ENCODE peak calls at places on chromosomes 5 and 9, in five cellular contexts. T, H, S, O and N are unnamed samples.

GRCh38 chr9:37574241-37574721 is 1.9 kb downstream of the FBXO10 start:
- DNase-seq in H (no peak), S (no peak), T (no peak), O (no peak), N (no peak)

GRCh38 chr5:21145376-21145775 is 1157.4 kb upstream of the CDH18 start:
- DNase-seq in O (no peak), T (no peak), S (no peak), H (no peak), N (no peak)

GRCh38 chr9:70061776-70062175 is 18.1 kb downstream of the MAMDC2 start:
- DNase-seq in T (no peak), S (no peak), H (no peak), O (no peak), N (no peak)

GRCh38 chr5:58842851-58843250 is 260.0 kb downstream of the RAB3C start:
- DNase-seq in S (no peak), H (no peak), O (no peak), T (peak), N (no peak)

GRCh38 chr5:95986001-95986400 is 24.4 kb upstream of the ELL2 start:
- DNase-seq in H (no peak), O (no peak), T (no peak), S (no peak), N (no peak)

GRCh38 chr5:115374057-115374775 is 77.8 kb upstream of the CCDC112 start:
- DNase-seq in T (peak), S (no peak), H (no peak), O (no peak), N (no peak)

GRCh38 chr5:134053314-134053839 is 48.6 kb upstream of the VDAC1 start:
- DNase-seq in T (no peak), S (no peak), O (no peak), H (no peak), N (no peak)

GRCh38 chr9:89153618-89154017 is 25.0 kb downstream of the SHC3 start:
- DNase-seq in S (no peak), T (peak), O (no peak), H (peak), N (peak)

GRCh38 chr5:128513816-128514215 is 24.2 kb downstream of the FBN2 start:
- DNase-seq in H (no peak), T (no peak), O (no peak), S (no peak), N (no peak)

GRCh38 chr9:125049212-125049611 is 94.1 kb downstream of the SCAI start:
- DNase-seq in H (no peak), O (no peak), T (no peak), S (no peak), N (no peak)

GRCh38 chr5:175443514-175444059 is 395 bp downstream of the DRD1 start:
- DNase-seq in S (no peak), T (no peak), H (no peak), O (no peak), N (no peak)

GRCh38 chr9:94864862-94865435 is 138.4 kb downstream of the AOPEP start:
- DNase-seq in T (no peak), S (no peak), H (no peak), O (no peak), N (no peak)

GRCh38 chr9:95508968-95509850 is 7.6 kb downstream of the PTCH1 start:
- DNase-seq in O (peak), S (peak), H (no peak), T (peak), N (peak)

GRCh38 chr5:143126121-143127019 is 277.1 kb downstream of the NR3C1 start:
- DNase-seq in O (no peak), H (no peak), S (no peak), T (no peak), N (no peak)

GRCh38 chr9:38244971-38245370 is 147.5 kb upstream of the ALDH1B1 start:
- DNase-seq in O (no peak), T (peak), H (no peak), S (no peak), N (no peak)

GRCh38 chr9:133163559-133164208 is at the start of gene GBGT1:
- DNase-seq in H (no peak), O (no peak), S (peak), T (peak), N (no peak)

GRCh38 chr9:4939118-4939561 is 45.9 kb upstream of the JAK2 start:
- DNase-seq in T (peak), S (no peak), H (no peak), O (no peak), N (no peak)

GRCh38 chr5:69019665-69020064 is 74.1 kb upstream of the SLC30A5 start:
- DNase-seq in H (no peak), O (no peak), S (no peak), T (no peak), N (peak)

GRCh38 chr9:117412006-117412715 is 2.7 kb downstream of the ASTN2 start:
- DNase-seq in O (no peak), H (no peak), T (no peak), S (no peak), N (no peak)

GRCh38 chr9:88898033-88898432 is 93.2 kb upstream of the S1PR3 start:
- DNase-seq in H (no peak), T (no peak), S (no peak), O (no peak), N (no peak)

GRCh38 chr5:151078490-151079262 is 2.2 kb downstream of the TNIP1 start:
- DNase-seq in H (no peak), S (peak), T (no peak), O (no peak), N (no peak)

GRCh38 chr5:163489055-163489744 is 16.2 kb upstream of the MAT2B start:
- DNase-seq in S (no peak), O (no peak), T (peak), H (no peak), N (no peak)

GRCh38 chr5:109689740-109690455 is at the start of gene MAN2A1:
- DNase-seq in O (no peak), S (peak), H (no peak), T (peak), N (no peak)

GRCh38 chr9:14119694-14120514 is 194.0 kb downstream of the NFIB start:
- DNase-seq in O (no peak), S (no peak), T (peak), H (no peak), N (no peak)

GRCh38 chr9:36793277-36793676 is 220.6 kb downstream of the MELK start:
- DNase-seq in S (no peak), O (no peak), T (no peak), H (no peak), N (no peak)

GRCh38 chr5:108620516-108620915 is 127.2 kb upstream of the FER start:
- DNase-seq in T (no peak), H (no peak), O (no peak), S (no peak), N (no peak)

GRCh38 chr5:132019857-132020555 is 8.5 kb upstream of the ACSL6 start:
- DNase-seq in H (no peak), S (no peak), O (no peak), T (no peak), N (no peak)

GRCh38 chr5:97131139-97131710 is 11.2 kb downstream of the LIX1 start:
- DNase-seq in H (no peak), S (no peak), O (peak), T (no peak), N (no peak)

GRCh38 chr5:16842916-16843315 is 93.2 kb downstream of the MYO10 start:
- DNase-seq in T (peak), H (peak), O (no peak), S (no peak), N (no peak)

GRCh38 chr5:111697215-111697614 is 59.8 kb downstream of the NREP start:
- DNase-seq in H (peak), S (no peak), O (no peak), T (peak), N (no peak)
- TF ChIP-seq CTCF in H (no peak), S (no peak), O (no peak), T (no peak), N (no peak)

GRCh38 chr5:116935561-116936162 is 361.0 kb upstream of the SEMA6A start:
- DNase-seq in T (no peak), H (no peak), S (no peak), O (no peak), N (no peak)
- H3K4me3 ChIP-seq in T (no peak), H (no peak), S (no peak), O (no peak), N (no peak)

GRCh38 chr5:31487510-31487909 is 44.4 kb downstream of the DROSHA start:
- DNase-seq in S (no peak), O (no peak), H (no peak), T (no peak), N (no peak)
- TF ChIP-seq CTCF in S (no peak), O (no peak), H (no peak), T (no peak), N (no peak)

GRCh38 chr5:139709587-139710369 is 61.6 kb downstream of the CXXC5 start:
- DNase-seq in O (no peak), S (peak), H (no peak), T (no peak), N (no peak)
- H3K4me3 ChIP-seq in O (no peak), S (peak), H (no peak), T (no peak), N (no peak)

GRCh38 chr5:27472875-27473274 is 434.5 kb upstream of the CDH9 start:
- DNase-seq in S (no peak), O (no peak), H (no peak), T (no peak), N (no peak)
- TF ChIP-seq CTCF in S (no peak), O (no peak), H (no peak), T (no peak), N (no peak)

GRCh38 chr5:136251502-136251901 is 58.5 kb upstream of the SMIM32 start:
- DNase-seq in T (no peak), O (no peak), S (no peak), H (no peak), N (no peak)
- H3K4me3 ChIP-seq in T (no peak), O (no peak), S (no peak), H (no peak), N (no peak)

GRCh38 chr9:35161713-35162604 is at the start of gene UNC13B:
- DNase-seq in H (peak), O (no peak), T (peak), S (peak), N (peak)
- TF ChIP-seq CTCF in H (no peak), O (no peak), T (peak), S (peak), N (no peak)

GRCh38 chr9:113501129-113501686 is 37.7 kb downstream of the RGS3 start:
- DNase-seq in O (no peak), S (no peak), H (no peak), T (no peak), N (no peak)
- H3K4me3 ChIP-seq in O (no peak), S (no peak), H (no peak), T (no peak), N (no peak)